ENCODE peak calls at places on chromosomes 12 and 14, in seven cellular contexts. One of them, this sample, is unnamed.

GRCh38 chr14:104676694-104677505 is 12.5 kb upstream of the INF2 start:
- DNase-seq in tibial nerve: no peak
- DNase-seq in ovary: no peak
- DNase-seq in transverse colon: peak; percentile 35
- DNase-seq in IMR-90: no peak
- DNase-seq in heart left ventricle: peak; percentile 67
- DNase-seq in stomach: no peak
- DNase-seq in this sample: no peak

GRCh38 chr12:10959777-10960176 is 20.7 kb upstream of the TAS2R14 start:
- DNase-seq in tibial nerve: no peak
- DNase-seq in ovary: no peak
- DNase-seq in transverse colon: no peak
- DNase-seq in IMR-90: no peak
- DNase-seq in heart left ventricle: no peak
- DNase-seq in stomach: no peak
- DNase-seq in this sample: no peak

GRCh38 chr12:117063162-117063911 is 35.9 kb downstream of the TESC start:
- DNase-seq in tibial nerve: peak; percentile 9
- DNase-seq in ovary: no peak
- DNase-seq in transverse colon: peak; percentile 33
- DNase-seq in IMR-90: no peak
- DNase-seq in heart left ventricle: no peak
- DNase-seq in stomach: no peak
- DNase-seq in this sample: no peak

GRCh38 chr14:90608281-90608680 is 207.9 kb downstream of the TTC7B start:
- DNase-seq in tibial nerve: no peak
- DNase-seq in ovary: no peak
- DNase-seq in transverse colon: no peak
- DNase-seq in IMR-90: no peak
- DNase-seq in heart left ventricle: no peak
- DNase-seq in stomach: no peak
- DNase-seq in this sample: no peak

GRCh38 chr12:1162083-1162760 is 171.2 kb downstream of the ERC1 start:
- DNase-seq in tibial nerve: no peak
- DNase-seq in ovary: no peak
- DNase-seq in transverse colon: no peak
- DNase-seq in IMR-90: no peak
- DNase-seq in heart left ventricle: no peak
- DNase-seq in stomach: no peak
- DNase-seq in this sample: no peak

GRCh38 chr14:100537701-100538565 is 49.3 kb downstream of the BEGAIN start:
- DNase-seq in tibial nerve: peak; percentile 41
- DNase-seq in ovary: peak; percentile 32
- DNase-seq in transverse colon: peak; percentile 7
- DNase-seq in IMR-90: no peak
- DNase-seq in heart left ventricle: peak; percentile 49
- DNase-seq in stomach: no peak
- DNase-seq in this sample: no peak

GRCh38 chr12:83827860-83828259 is 1084.7 kb downstream of the SLC6A15 start:
- DNase-seq in tibial nerve: no peak
- DNase-seq in ovary: no peak
- DNase-seq in transverse colon: no peak
- DNase-seq in IMR-90: no peak
- DNase-seq in heart left ventricle: no peak
- DNase-seq in stomach: no peak
- DNase-seq in this sample: no peak

GRCh38 chr14:44163946-44164345 is 343.1 kb downstream of the FSCB start:
- DNase-seq in tibial nerve: no peak
- DNase-seq in ovary: no peak
- DNase-seq in transverse colon: no peak
- DNase-seq in IMR-90: no peak
- DNase-seq in heart left ventricle: no peak
- DNase-seq in stomach: no peak
- DNase-seq in this sample: no peak

GRCh38 chr14:61337893-61338292 is 16.5 kb downstream of the PRKCH start:
- DNase-seq in tibial nerve: no peak
- DNase-seq in ovary: no peak
- DNase-seq in transverse colon: peak; percentile 36
- DNase-seq in IMR-90: no peak
- DNase-seq in heart left ventricle: no peak
- DNase-seq in stomach: peak; percentile 29
- DNase-seq in this sample: no peak

GRCh38 chr12:131384544-131384855 is 326.4 kb upstream of the SFSWAP start:
- DNase-seq in tibial nerve: no peak
- DNase-seq in ovary: no peak
- DNase-seq in transverse colon: no peak
- DNase-seq in IMR-90: no peak
- DNase-seq in heart left ventricle: no peak
- DNase-seq in stomach: no peak
- DNase-seq in this sample: no peak
- H3K27me3 ChIP-seq in tibial nerve: no peaks in the 10 kb centered on the region
- H3K27me3 ChIP-seq in ovary: no peaks in the 10 kb centered on the region
- H3K27me3 ChIP-seq in transverse colon: peaks cover 27% of the 10 kb centered on the region
- H3K27me3 ChIP-seq in IMR-90: no peaks in the 10 kb centered on the region
- H3K27me3 ChIP-seq in heart left ventricle: peaks cover 6% of the 10 kb centered on the region
- H3K27me3 ChIP-seq in stomach: peaks cover 15% of the 10 kb centered on the region
- H3K27me3 ChIP-seq in this sample: no peaks in the 10 kb centered on the region

GRCh38 chr12:124914392-124915248 is at the start of gene UBC:
- DNase-seq in tibial nerve: peak; percentile 96
- DNase-seq in ovary: peak; percentile 94
- DNase-seq in transverse colon: peak; percentile 95
- DNase-seq in IMR-90: peak; percentile 92
- DNase-seq in heart left ventricle: peak; percentile 95
- DNase-seq in stomach: peak; percentile 93
- DNase-seq in this sample: no peak

GRCh38 chr12:124906606-124907261 is 7.7 kb downstream of the UBC start:
- DNase-seq in tibial nerve: peak; percentile 100
- DNase-seq in ovary: peak; percentile 93
- DNase-seq in transverse colon: peak; percentile 95
- DNase-seq in IMR-90: peak; percentile 90
- DNase-seq in heart left ventricle: peak; percentile 73
- DNase-seq in stomach: peak; percentile 94
- DNase-seq in this sample: no peak

GRCh38 chr12:124909831-124910560 is 4.5 kb downstream of the UBC start:
- DNase-seq in tibial nerve: no peak
- DNase-seq in ovary: no peak
- DNase-seq in transverse colon: no peak
- DNase-seq in IMR-90: peak; percentile 48
- DNase-seq in heart left ventricle: no peak
- DNase-seq in stomach: no peak
- DNase-seq in this sample: no peak

GRCh38 chr12:124913474-124914391 is 717 bp downstream of the UBC start:
- DNase-seq in tibial nerve: peak; percentile 83
- DNase-seq in ovary: peak; percentile 79
- DNase-seq in transverse colon: peak; percentile 94
- DNase-seq in IMR-90: peak; percentile 68
- DNase-seq in heart left ventricle: peak; percentile 91
- DNase-seq in stomach: peak; percentile 91
- DNase-seq in this sample: no peak

GRCh38 chr12:124910561-124911478 is 3.6 kb downstream of the UBC start:
- DNase-seq in tibial nerve: peak; percentile 41
- DNase-seq in ovary: no peak
- DNase-seq in transverse colon: no peak
- DNase-seq in IMR-90: peak; percentile 42
- DNase-seq in heart left ventricle: no peak
- DNase-seq in stomach: no peak
- DNase-seq in this sample: no peak
- TF ChIP-seq POLR2A in tibial nerve: no peak
- TF ChIP-seq POLR2A in ovary: no peak
- TF ChIP-seq POLR2A in transverse colon: peak; percentile 79
- TF ChIP-seq POLR2A in IMR-90: peak; percentile 92
- TF ChIP-seq POLR2A in heart left ventricle: no peak
- TF ChIP-seq POLR2A in stomach: no peak
- TF ChIP-seq POLR2A in this sample: peak; percentile 34

GRCh38 chr12:65147312-65147905 is 22.0 kb upstream of the LEMD3 start:
- DNase-seq in tibial nerve: no peak
- DNase-seq in ovary: no peak
- DNase-seq in transverse colon: no peak
- DNase-seq in IMR-90: no peak
- DNase-seq in heart left ventricle: no peak
- DNase-seq in stomach: no peak
- DNase-seq in this sample: no peak
- H3K27me3 ChIP-seq in tibial nerve: no peaks in the 10 kb centered on the region
- H3K27me3 ChIP-seq in ovary: no peaks in the 10 kb centered on the region
- H3K27me3 ChIP-seq in transverse colon: peaks cover 28% of the 10 kb centered on the region
- H3K27me3 ChIP-seq in IMR-90: peaks cover 22% of the 10 kb centered on the region
- H3K27me3 ChIP-seq in heart left ventricle: no peaks in the 10 kb centered on the region
- H3K27me3 ChIP-seq in stomach: no peaks in the 10 kb centered on the region
- H3K27me3 ChIP-seq in this sample: no peaks in the 10 kb centered on the region

GRCh38 chr14:32077081-32078029 is at the start of gene ARHGAP5:
- DNase-seq in tibial nerve: no peak
- DNase-seq in ovary: peak; percentile 56
- DNase-seq in transverse colon: peak; percentile 51
- DNase-seq in IMR-90: peak; percentile 14
- DNase-seq in heart left ventricle: peak; percentile 78
- DNase-seq in stomach: peak; percentile 27
- DNase-seq in this sample: no peak
- TF ChIP-seq POLR2A in tibial nerve: peak; percentile 11
- TF ChIP-seq POLR2A in ovary: no peak
- TF ChIP-seq POLR2A in transverse colon: peak; percentile 73
- TF ChIP-seq POLR2A in IMR-90: no peak
- TF ChIP-seq POLR2A in heart left ventricle: no peak
- TF ChIP-seq POLR2A in stomach: no peak
- TF ChIP-seq POLR2A in this sample: no peak

GRCh38 chr12:54045868-54046529 is 7.6 kb upstream of the HOXC4 start:
- DNase-seq in tibial nerve: no peak
- DNase-seq in ovary: no peak
- DNase-seq in transverse colon: no peak
- DNase-seq in IMR-90: no peak
- DNase-seq in heart left ventricle: no peak
- DNase-seq in stomach: no peak
- DNase-seq in this sample: no peak
- H3K27me3 ChIP-seq in tibial nerve: no peaks in the 10 kb centered on the region
- H3K27me3 ChIP-seq in ovary: no peaks in the 10 kb centered on the region
- H3K27me3 ChIP-seq in transverse colon: peaks cover 100% of the 10 kb centered on the region
- H3K27me3 ChIP-seq in IMR-90: peaks cover 71% of the 10 kb centered on the region
- H3K27me3 ChIP-seq in heart left ventricle: peaks cover 92% of the 10 kb centered on the region
- H3K27me3 ChIP-seq in stomach: peaks cover 29% of the 10 kb centered on the region
- H3K27me3 ChIP-seq in this sample: peaks cover 3% of the 10 kb centered on the region

DNA sequence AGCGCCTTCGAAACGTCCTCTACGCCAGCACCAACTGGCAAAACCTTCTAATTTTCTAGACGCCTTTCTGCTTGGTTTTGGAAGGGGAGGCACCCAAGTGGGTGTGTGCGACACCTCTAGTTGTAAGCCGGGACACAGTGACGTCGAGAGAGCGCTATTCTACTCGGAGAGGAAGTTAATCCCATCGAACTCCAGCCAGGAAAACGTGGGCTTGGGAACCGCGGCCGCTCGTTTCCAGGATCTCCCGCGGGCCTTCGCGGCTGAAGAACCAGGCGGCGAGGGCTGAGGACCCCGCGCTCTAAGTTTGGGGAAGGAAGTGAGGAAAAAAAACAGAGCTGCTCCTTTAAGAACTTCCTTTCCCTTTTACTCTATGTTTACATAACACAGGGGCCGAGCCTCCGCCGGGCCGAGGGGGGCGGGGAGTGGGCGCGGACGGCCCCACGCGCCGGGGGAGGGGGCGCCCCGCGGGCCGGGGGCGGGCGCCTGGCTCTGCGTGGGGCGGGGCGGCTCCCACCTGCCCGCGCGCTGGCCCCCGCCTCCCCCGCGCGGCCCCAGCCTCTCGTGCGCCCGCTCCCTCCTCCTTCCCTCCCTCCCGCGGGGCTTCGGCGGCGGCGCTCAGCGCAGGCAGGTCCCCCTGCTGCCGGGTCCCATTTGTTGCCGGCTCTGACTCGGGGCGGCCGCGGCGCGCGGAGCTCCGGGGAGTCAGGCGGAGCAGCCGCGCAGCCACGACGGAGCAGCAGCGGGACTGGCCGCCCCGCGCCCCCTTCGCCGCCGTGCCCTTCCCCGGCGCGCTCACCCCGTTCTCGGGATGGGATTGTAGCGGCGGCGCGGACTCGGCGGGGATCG is at the start of gene PELI2:
- DNase-seq in tibial nerve: peak; percentile 60
- DNase-seq in ovary: peak; percentile 91
- DNase-seq in transverse colon: peak; percentile 81
- DNase-seq in IMR-90: peak; percentile 73
- DNase-seq in heart left ventricle: peak; percentile 91
- DNase-seq in stomach: peak; percentile 86
- DNase-seq in this sample: peak; percentile 34
- TF ChIP-seq POLR2A in tibial nerve: peak; percentile 38
- TF ChIP-seq POLR2A in ovary: peak; percentile 92
- TF ChIP-seq POLR2A in transverse colon: peak; percentile 48
- TF ChIP-seq POLR2A in IMR-90: peak; percentile 93
- TF ChIP-seq POLR2A in heart left ventricle: peak; percentile 60
- TF ChIP-seq POLR2A in stomach: no peak
- TF ChIP-seq POLR2A in this sample: no peak

GRCh38 chr12:132379576-132379975 is 50.2 kb upstream of the GALNT9 start:
- DNase-seq in tibial nerve: no peak
- DNase-seq in ovary: no peak
- DNase-seq in transverse colon: no peak
- DNase-seq in IMR-90: no peak
- DNase-seq in heart left ventricle: no peak
- DNase-seq in stomach: no peak
- DNase-seq in this sample: no peak
- H3K27me3 ChIP-seq in tibial nerve: no peaks in the 10 kb centered on the region
- H3K27me3 ChIP-seq in ovary: no peaks in the 10 kb centered on the region
- H3K27me3 ChIP-seq in transverse colon: peaks cover 78% of the 10 kb centered on the region
- H3K27me3 ChIP-seq in IMR-90: peaks cover 17% of the 10 kb centered on the region
- H3K27me3 ChIP-seq in heart left ventricle: peaks cover 32% of the 10 kb centered on the region
- H3K27me3 ChIP-seq in stomach: peaks cover 45% of the 10 kb centered on the region
- H3K27me3 ChIP-seq in this sample: no peaks in the 10 kb centered on the region

GRCh38 chr14:64983439-64984310 is 3.0 kb upstream of the FNTB start:
- DNase-seq in tibial nerve: no peak
- DNase-seq in ovary: no peak
- DNase-seq in transverse colon: peak; percentile 33
- DNase-seq in IMR-90: peak; percentile 74
- DNase-seq in heart left ventricle: no peak
- DNase-seq in stomach: peak; percentile 42
- DNase-seq in this sample: no peak

GRCh38 chr14:64990939-64991338 is 4.2 kb downstream of the FNTB start:
- DNase-seq in tibial nerve: no peak
- DNase-seq in ovary: no peak
- DNase-seq in transverse colon: no peak
- DNase-seq in IMR-90: no peak
- DNase-seq in heart left ventricle: no peak
- DNase-seq in stomach: no peak
- DNase-seq in this sample: no peak

GRCh38 chr14:64990291-64990690 is 3.6 kb downstream of the FNTB start:
- DNase-seq in tibial nerve: no peak
- DNase-seq in ovary: no peak
- DNase-seq in transverse colon: no peak
- DNase-seq in IMR-90: no peak
- DNase-seq in heart left ventricle: no peak
- DNase-seq in stomach: no peak
- DNase-seq in this sample: no peak

GRCh38 chr14:64992328-64992885 is 5.7 kb downstream of the FNTB start:
- DNase-seq in tibial nerve: no peak
- DNase-seq in ovary: peak; percentile 65
- DNase-seq in transverse colon: no peak
- DNase-seq in IMR-90: no peak
- DNase-seq in heart left ventricle: no peak
- DNase-seq in stomach: no peak
- DNase-seq in this sample: no peak

GRCh38 chr14:64986578-64987571 is at the start of gene FNTB:
- DNase-seq in tibial nerve: peak; percentile 92
- DNase-seq in ovary: peak; percentile 94
- DNase-seq in transverse colon: peak; percentile 96
- DNase-seq in IMR-90: peak; percentile 97
- DNase-seq in heart left ventricle: peak; percentile 98
- DNase-seq in stomach: peak; percentile 97
- DNase-seq in this sample: peak; percentile 68
- TF ChIP-seq POLR2A in tibial nerve: peak; percentile 11
- TF ChIP-seq POLR2A in ovary: peak; percentile 33
- TF ChIP-seq POLR2A in transverse colon: peak; percentile 75
- TF ChIP-seq POLR2A in IMR-90: peak; percentile 21
- TF ChIP-seq POLR2A in heart left ventricle: peak; percentile 53
- TF ChIP-seq POLR2A in stomach: no peak
- TF ChIP-seq POLR2A in this sample: no peak